ENCODE peak calls at places on chromosomes 7 and 10, in nine cellular contexts. T is Calu3, Y is heart right ventricle, F is HCEC 1CT, K is activated T-cell treated with anti-CD3 and anti-CD28 coated beads for 1 hour, E is PC-3, B is spleen, Q is body of pancreas, W is psoas muscle. G is an unnamed sample.

GRCh38 chr10:101367569-101368453 is 13.8 kb downstream of the BTRC start:
- DNase-seq in Y (no peak), E (peak), W (no peak), F (peak), Q (no peak), B (no peak), T (peak), K (no peak), G (no peak)

GRCh38 chr10:118568327-118568848 is 27.1 kb downstream of the PRLHR start:
- DNase-seq in B (no peak), F (peak), Q (peak), E (peak), Y (no peak), W (no peak), K (peak), T (peak), G (peak)

GRCh38 chr10:98249134-98249533 is 18.9 kb downstream of the LOXL4 start:
- DNase-seq in T (no peak), W (no peak), K (no peak), F (no peak), E (no peak), Y (no peak), Q (no peak), B (no peak), G (no peak)

GRCh38 chr7:14604606-14605005 is 297.9 kb downstream of the DGKB start:
- DNase-seq in E (peak), Q (no peak), W (no peak), T (peak), K (no peak), F (peak), B (no peak), Y (no peak), G (no peak)

GRCh38 chr10:75497997-75498797 is 66.8 kb downstream of the LRMDA start:
- DNase-seq in F (peak), W (no peak), Q (peak), T (no peak), K (no peak), Y (peak), E (peak), B (no peak), G (no peak)

GRCh38 chr10:132455441-132455971 is 58.5 kb downstream of the PWWP2B start:
- DNase-seq in F (no peak), B (no peak), T (no peak), Y (no peak), K (no peak), Q (no peak), W (no peak), E (no peak), G (no peak)

GRCh38 chr10:69801094-69801433 is 642 bp upstream of the COL13A1 start:
- DNase-seq in Q (peak), Y (peak), W (peak), T (peak), F (peak), K (no peak), B (no peak), E (peak), G (no peak)

GRCh38 chr7:7911339-7911738 is 57.3 kb upstream of the GLCCI1 start:
- DNase-seq in Y (no peak), Q (no peak), W (no peak), B (no peak), E (peak), T (peak), F (peak), K (no peak), G (no peak)

GRCh38 chr10:72152286-72152685 is 63.5 kb upstream of the ANAPC16 start:
- DNase-seq in E (no peak), F (no peak), T (no peak), W (no peak), Q (no peak), K (no peak), Y (no peak), B (no peak), G (no peak)

GRCh38 chr10:122301055-122301810 is 30.1 kb downstream of the BTBD16 start:
- DNase-seq in W (no peak), T (no peak), K (no peak), B (no peak), Y (no peak), F (peak), E (no peak), Q (no peak), G (no peak)

GRCh38 chr7:45921699-45922519 is 837 bp upstream of the IGFBP3 start:
- DNase-seq in F (peak), K (no peak), W (peak), E (peak), Q (peak), Y (peak), B (no peak), T (peak), G (no peak)